ENCODE peak calls at places on chromosomes 7 and 10, in six cellular contexts. One of them, this sample, is unnamed.

GRCh38 chr10:110260746-110261477 is 43.8 kb downstream of the SMNDC1 start:
- DNase-seq in osteocyte: no peak
- DNase-seq in MM.1S: no peak
- DNase-seq in lung: no peak
- DNase-seq in AG09309: no peak
- DNase-seq in lower leg skin: no peak
- DNase-seq in this sample: no peak

GRCh38 chr10:14250496-14250895 is 80.2 kb downstream of the FRMD4A start:
- DNase-seq in lung: no peak
- DNase-seq in AG09309: no peak
- DNase-seq in MM.1S: no peak
- DNase-seq in lower leg skin: no peak
- DNase-seq in osteocyte: no peak
- DNase-seq in this sample: no peak

GRCh38 chr7:132817844-132818427 is 241.7 kb upstream of the PLXNA4 start:
- DNase-seq in lung: no peak
- DNase-seq in AG09309: no peak
- DNase-seq in osteocyte: no peak
- DNase-seq in lower leg skin: no peak
- DNase-seq in MM.1S: no peak
- DNase-seq in this sample: no peak

GRCh38 chr7:75835688-75836285 is 22.2 kb upstream of the CCL24 start:
- DNase-seq in lower leg skin: no peak
- DNase-seq in lung: no peak
- DNase-seq in osteocyte: no peak
- DNase-seq in MM.1S: no peak
- DNase-seq in AG09309: no peak
- DNase-seq in this sample: no peak

GRCh38 chr10:69576334-69577011 is 3.3 kb upstream of the NEUROG3 start:
- DNase-seq in osteocyte: no peak
- DNase-seq in MM.1S: no peak
- DNase-seq in lung: no peak
- DNase-seq in AG09309: no peak
- DNase-seq in lower leg skin: no peak
- DNase-seq in this sample: no peak

GRCh38 chr7:151724920-151725584 is 151.9 kb downstream of the PRKAG2 start:
- DNase-seq in osteocyte: no peak
- DNase-seq in MM.1S: no peak
- DNase-seq in AG09309: no peak
- DNase-seq in lung: no peak
- DNase-seq in lower leg skin: no peak
- DNase-seq in this sample: no peak

GRCh38 chr7:6615853-6616555 is 594 bp downstream of the ZNF853 start:
- DNase-seq in lower leg skin: no peak
- DNase-seq in lung: no peak
- DNase-seq in AG09309: no peak
- DNase-seq in osteocyte: no peak
- DNase-seq in MM.1S: no peak
- DNase-seq in this sample: no peak

GRCh38 chr10:48462482-48463020 is 142.3 kb downstream of the ARHGAP22 start:
- DNase-seq in lung: no peak
- DNase-seq in lower leg skin: no peak
- DNase-seq in MM.1S: no peak
- DNase-seq in AG09309: no peak
- DNase-seq in osteocyte: peak; percentile 69
- DNase-seq in this sample: no peak

GRCh38 chr10:110708776-110709443 is 64.8 kb downstream of the RBM20 start:
- DNase-seq in lung: no peak
- DNase-seq in AG09309: no peak
- DNase-seq in lower leg skin: no peak
- DNase-seq in MM.1S: no peak
- DNase-seq in osteocyte: no peak
- DNase-seq in this sample: no peak

GRCh38 chr10:11509036-11509435 is 102.4 kb downstream of the USP6NL start:
- DNase-seq in MM.1S: no peak
- DNase-seq in osteocyte: no peak
- DNase-seq in lower leg skin: no peak
- DNase-seq in AG09309: no peak
- DNase-seq in lung: no peak
- DNase-seq in this sample: no peak

GRCh38 chr7:68610751-68611150 is 987.5 kb upstream of the AUTS2 start:
- DNase-seq in MM.1S: no peak
- DNase-seq in lower leg skin: no peak
- DNase-seq in AG09309: no peak
- DNase-seq in osteocyte: no peak
- DNase-seq in lung: no peak
- DNase-seq in this sample: no peak

GRCh38 chr7:109663806-109664205 is 1094.1 kb downstream of the DNAJB9 start:
- DNase-seq in osteocyte: no peak
- DNase-seq in AG09309: no peak
- DNase-seq in lower leg skin: no peak
- DNase-seq in MM.1S: no peak
- DNase-seq in lung: no peak
- DNase-seq in this sample: no peak

GRCh38 chr10:27724287-27724686 is 21.3 kb downstream of the MKX start:
- DNase-seq in lung: no peak
- DNase-seq in MM.1S: no peak
- DNase-seq in AG09309: no peak
- DNase-seq in lower leg skin: no peak
- DNase-seq in osteocyte: no peak
- DNase-seq in this sample: no peak

GRCh38 chr7:95491634-95492314 is 6.0 kb downstream of the ASB4 start:
- DNase-seq in AG09309: no peak
- DNase-seq in osteocyte: no peak
- DNase-seq in MM.1S: no peak
- DNase-seq in lung: peak; percentile 38
- DNase-seq in lower leg skin: no peak
- DNase-seq in this sample: no peak

GRCh38 chr7:46054290-46054689 is 133.2 kb upstream of the IGFBP3 start:
- DNase-seq in AG09309: no peak
- DNase-seq in lung: no peak
- DNase-seq in MM.1S: no peak
- DNase-seq in osteocyte: no peak
- DNase-seq in lower leg skin: no peak
- DNase-seq in this sample: no peak

GRCh38 chr7:73429218-73429617 is 4.4 kb upstream of the FZD9 start:
- DNase-seq in lower leg skin: no peak
- DNase-seq in lung: no peak
- DNase-seq in AG09309: no peak
- DNase-seq in MM.1S: no peak
- DNase-seq in osteocyte: no peak
- DNase-seq in this sample: no peak

GRCh38 chr7:28142650-28143049 is 37.9 kb downstream of the JAZF1 start:
- DNase-seq in AG09309: no peak
- DNase-seq in MM.1S: no peak
- DNase-seq in lung: no peak
- DNase-seq in lower leg skin: no peak
- DNase-seq in osteocyte: no peak
- DNase-seq in this sample: no peak
- TF ChIP-seq CTCF in AG09309: no peak
- TF ChIP-seq CTCF in MM.1S: no peak
- TF ChIP-seq CTCF in lung: no peak
- TF ChIP-seq CTCF in lower leg skin: no peak
- TF ChIP-seq CTCF in osteocyte: no peak
- TF ChIP-seq CTCF in this sample: no peak

GRCh38 chr10:93415693-93416092 is 66.4 kb downstream of the MYOF start:
- DNase-seq in AG09309: no peak
- DNase-seq in osteocyte: no peak
- DNase-seq in lower leg skin: no peak
- DNase-seq in MM.1S: no peak
- DNase-seq in lung: no peak
- DNase-seq in this sample: no peak
- TF ChIP-seq CTCF in AG09309: peak; percentile 37
- TF ChIP-seq CTCF in osteocyte: peak; percentile 37
- TF ChIP-seq CTCF in lower leg skin: no peak
- TF ChIP-seq CTCF in MM.1S: no peak
- TF ChIP-seq CTCF in lung: no peak
- TF ChIP-seq CTCF in this sample: no peak

DNA sequence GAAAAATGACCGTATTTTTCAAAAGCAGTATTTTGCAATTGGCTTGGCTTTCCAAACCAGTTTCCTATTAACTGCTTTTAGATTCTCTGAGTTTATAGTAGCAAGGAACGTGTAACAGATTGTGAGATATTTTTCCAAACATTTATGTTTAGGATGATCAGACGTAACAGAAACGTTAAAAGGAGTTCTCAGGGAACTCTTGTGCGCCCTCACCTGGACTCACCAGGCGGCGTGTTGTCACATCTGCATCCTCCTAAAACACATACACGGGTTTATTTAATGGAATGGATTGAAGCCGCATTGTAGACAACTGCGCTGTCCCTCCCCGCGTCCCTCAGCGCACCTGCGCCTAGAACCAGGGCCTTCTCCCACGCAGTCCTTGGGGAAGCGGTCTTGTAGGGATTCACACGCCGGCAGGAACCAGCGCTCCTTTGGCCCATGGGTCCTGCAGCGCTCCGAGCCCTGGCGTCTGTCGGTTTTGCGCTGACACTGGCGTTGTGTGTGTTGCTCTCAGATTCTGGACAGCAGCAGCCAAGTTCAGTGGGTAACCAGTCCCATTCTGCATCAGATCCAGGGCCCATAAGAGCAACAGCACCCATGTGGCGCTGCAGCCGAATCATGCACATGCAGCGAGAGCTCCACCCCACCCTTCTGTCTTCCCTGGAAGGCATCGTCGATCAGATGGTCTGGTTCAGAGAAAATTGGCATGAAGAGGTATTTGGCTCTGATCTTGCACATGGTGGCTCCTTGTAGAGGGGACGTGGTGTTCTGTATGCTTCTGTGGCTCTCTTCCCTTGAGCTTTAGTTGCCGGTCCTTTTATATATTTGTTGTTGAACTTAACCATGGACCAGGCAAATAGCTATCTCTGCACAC is 114.9 kb downstream of the TRRAP start:
- DNase-seq in lower leg skin: no peak
- DNase-seq in lung: no peak
- DNase-seq in osteocyte: no peak
- DNase-seq in MM.1S: no peak
- DNase-seq in AG09309: no peak
- DNase-seq in this sample: peak; percentile 39
- TF ChIP-seq CTCF in lower leg skin: no peak
- TF ChIP-seq CTCF in lung: no peak
- TF ChIP-seq CTCF in osteocyte: no peak
- TF ChIP-seq CTCF in MM.1S: no peak
- TF ChIP-seq CTCF in AG09309: peak; percentile 11
- TF ChIP-seq CTCF in this sample: no peak

GRCh38 chr7:138872576-138872975 is 74.6 kb upstream of the ATP6V0A4 start:
- DNase-seq in MM.1S: no peak
- DNase-seq in osteocyte: peak; percentile 32
- DNase-seq in lung: no peak
- DNase-seq in lower leg skin: no peak
- DNase-seq in AG09309: no peak
- DNase-seq in this sample: no peak
- TF ChIP-seq CTCF in MM.1S: no peak
- TF ChIP-seq CTCF in osteocyte: no peak
- TF ChIP-seq CTCF in lung: no peak
- TF ChIP-seq CTCF in lower leg skin: no peak
- TF ChIP-seq CTCF in AG09309: no peak
- TF ChIP-seq CTCF in this sample: no peak

DNA sequence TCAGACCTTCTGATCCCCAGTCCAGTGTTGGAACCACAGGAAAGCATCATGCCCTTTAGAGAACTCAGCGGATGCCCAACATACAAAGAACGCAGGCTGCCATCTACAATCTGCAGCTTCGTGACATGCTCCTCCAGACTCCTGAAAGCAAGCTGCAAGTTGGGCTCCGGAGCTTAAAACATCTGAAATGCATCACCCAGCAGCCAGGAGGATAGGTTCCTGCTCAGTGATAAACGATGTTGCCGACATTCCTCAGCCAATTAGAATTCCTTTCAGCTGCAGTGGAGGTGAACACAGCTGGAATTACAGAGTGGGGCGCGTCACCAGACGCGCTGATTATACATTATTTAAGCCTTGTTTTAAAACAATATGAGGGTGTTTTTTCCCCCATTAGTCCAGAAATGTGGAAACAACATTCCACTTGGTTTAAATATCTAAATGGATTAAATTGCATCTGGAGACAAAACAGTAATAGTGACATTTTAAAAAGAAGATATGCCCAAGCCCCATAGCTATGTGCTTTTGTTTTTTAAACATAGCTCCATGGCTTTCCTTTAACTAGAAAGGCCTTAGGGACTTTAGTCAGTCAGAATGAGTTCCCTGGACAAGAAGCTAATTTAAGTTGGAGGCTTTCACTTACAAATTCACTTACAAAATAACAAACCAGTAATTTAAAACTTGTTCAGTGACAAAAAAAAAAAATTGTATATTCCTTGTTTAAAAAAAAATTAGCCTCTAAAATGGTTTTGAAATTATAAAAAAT is 6.3 kb downstream of the SMURF1 start:
- DNase-seq in lung: no peak
- DNase-seq in MM.1S: no peak
- DNase-seq in lower leg skin: no peak
- DNase-seq in osteocyte: peak; percentile 51
- DNase-seq in AG09309: no peak
- DNase-seq in this sample: no peak
- TF ChIP-seq CTCF in lung: no peak
- TF ChIP-seq CTCF in MM.1S: no peak
- TF ChIP-seq CTCF in lower leg skin: no peak
- TF ChIP-seq CTCF in osteocyte: no peak
- TF ChIP-seq CTCF in AG09309: peak; percentile 18
- TF ChIP-seq CTCF in this sample: no peak

DNA sequence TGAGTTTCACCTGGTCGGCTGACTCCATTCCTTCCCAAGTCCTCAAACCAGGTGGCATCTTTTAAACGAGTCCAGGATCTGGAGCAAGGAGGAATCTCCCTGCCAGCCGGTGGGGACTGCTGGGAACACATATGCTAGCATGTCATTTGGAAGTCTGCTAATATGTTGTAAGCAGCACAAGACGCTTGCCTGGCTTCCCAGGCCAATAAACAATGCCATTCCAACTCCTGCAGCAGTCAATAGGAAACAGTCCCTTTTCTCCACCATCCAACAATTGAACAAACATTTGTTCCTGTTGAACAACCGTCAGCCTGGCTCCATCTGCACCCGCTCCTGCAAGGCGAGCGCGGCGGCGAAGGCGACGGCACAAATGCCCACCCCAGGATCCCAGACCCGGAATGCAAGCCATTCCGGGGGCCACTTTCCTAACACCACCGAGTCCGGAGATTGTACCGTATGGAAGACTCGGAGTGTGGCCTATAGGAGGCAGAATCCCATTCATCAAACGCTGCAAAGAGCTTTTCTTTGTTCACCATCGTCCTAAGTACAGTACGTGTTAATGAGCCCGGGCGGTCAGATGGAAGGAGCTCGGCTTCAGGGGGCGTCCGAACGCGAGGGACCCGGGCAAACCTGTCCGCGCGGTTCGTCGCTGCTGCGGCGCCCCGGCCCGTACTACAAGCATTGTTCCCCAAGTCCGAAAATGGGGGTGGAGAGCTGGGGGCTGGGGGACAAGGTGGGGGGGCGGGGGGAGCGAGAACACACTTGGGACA is 1.6 kb downstream of the FAM53B start:
- DNase-seq in AG09309: no peak
- DNase-seq in lower leg skin: no peak
- DNase-seq in osteocyte: no peak
- DNase-seq in lung: peak; percentile 32
- DNase-seq in MM.1S: peak; percentile 37
- DNase-seq in this sample: peak; percentile 78
- TF ChIP-seq CTCF in AG09309: peak; percentile 44
- TF ChIP-seq CTCF in lower leg skin: no peak
- TF ChIP-seq CTCF in osteocyte: peak; percentile 47
- TF ChIP-seq CTCF in lung: no peak
- TF ChIP-seq CTCF in MM.1S: peak; percentile 38
- TF ChIP-seq CTCF in this sample: no peak